ENCODE peak calls at places on chromosomes 11 and 22, in four cellular contexts. M is cardiac fibroblast, F is AG04450, L is lower lobe of right lung. D is an unnamed sample.
A peak's percentile ranks its signal among the peaks of the same experiment; 100 is the strongest.

GRCh38 chr11:10573028-10573427 is 4.6 kb upstream of the LYVE1 start:
- DNase-seq in F (no peak), M (no peak), L (no peak), D (no peak)

GRCh38 chr11:1233351-1234053 is 10.6 kb downstream of the MUC5B start:
- DNase-seq in L (peak; percentile 30), M (no peak), F (no peak), D (no peak)

GRCh38 chr22:47163481-47163875 is 401.0 kb downstream of the TBC1D22A start:
- DNase-seq in M (no peak), L (peak; percentile 28), F (no peak), D (no peak)

GRCh38 chr11:84414936-84415335 is 1128.8 kb upstream of the CCDC90B start:
- DNase-seq in F (no peak), L (no peak), M (no peak), D (no peak)

GRCh38 chr11:110478410-110478809 is 48.7 kb downstream of the FDX1 start:
- DNase-seq in L (no peak), F (no peak), M (no peak), D (no peak)

GRCh38 chr11:19218801-19219460 is 17.1 kb upstream of the CSRP3 start:
- DNase-seq in L (no peak), M (no peak), F (no peak), D (no peak)

GRCh38 chr22:50270302-50271010 is at the start of gene MAPK11:
- DNase-seq in M (peak; percentile 72), F (no peak), L (peak; percentile 83), D (no peak)

GRCh38 chr11:84673753-84674152 is 953.4 kb downstream of the DLG2 start:
- DNase-seq in F (no peak), L (no peak), M (peak; percentile 1), D (no peak)

GRCh38 chr11:129709801-129710398 is 105.7 kb upstream of the TMEM45B start:
- DNase-seq in M (no peak), F (no peak), L (no peak), D (no peak)

GRCh38 chr11:111983187-111983986 is 41.8 kb upstream of the DLAT start:
- DNase-seq in F (peak; percentile 10), M (no peak), L (peak; percentile 68), D (no peak)

GRCh38 chr11:114211444-114212122 is 84.6 kb upstream of the NNMT start:
- DNase-seq in F (no peak), L (no peak), M (no peak), D (no peak)

GRCh38 chr11:64331569-64332371 is 8.2 kb upstream of the CCDC88B start:
- DNase-seq in L (peak; percentile 94), F (peak; percentile 38), M (peak; percentile 95), D (peak; percentile 42)

GRCh38 chr11:20522536-20522935 is 76.9 kb upstream of the SLC6A5 start:
- DNase-seq in F (no peak), L (no peak), M (no peak), D (no peak)

GRCh38 chr11:37505406-37505805 is 907.4 kb upstream of the RAG2 start:
- DNase-seq in F (no peak), L (no peak), M (no peak), D (no peak)

GRCh38 chr11:94400839-94401772 is at the start of gene GPR83:
- DNase-seq in F (no peak), M (peak; percentile 10), L (no peak), D (no peak)

GRCh38 chr11:113896156-113896879 is 8.3 kb upstream of the HTR3B start:
- DNase-seq in M (peak; percentile 57), F (no peak), L (no peak), D (no peak)

GRCh38 chr22:48644108-48644507 is 1183.6 kb downstream of the BRD1 start:
- DNase-seq in L (no peak), F (no peak), M (no peak), D (no peak)

GRCh38 chr22:40610329-40610850 is 26.1 kb downstream of the MRTFA start:
- DNase-seq in F (no peak), M (no peak), L (no peak), D (no peak)

GRCh38 chr11:125670131-125670530 is 10.5 kb downstream of the ACRV1 start:
- DNase-seq in L (no peak), F (no peak), M (no peak), D (no peak)